ENCODE peak calls at places on chromosomes 4 and X, in eight cellular contexts. L is dorsolateral prefrontal cortex, F is GM12864, P is HFF-Myc, W is DND-41, D is psoas muscle, A is cardiac fibroblast, X is OCI-LY7. G is an unnamed sample.

GRCh38 chr4:686371-687040 is 2.4 kb downstream of the SLC49A3 start:
- DNase-seq in L (no peak), F (no peak), P (no peak), W (no peak), D (peak), A (no peak), X (no peak), G (no peak)

GRCh38 chrX:127038065-127038464 is 218.5 kb downstream of the PRR32 start:
- DNase-seq in L (no peak), F (no peak), P (no peak), W (no peak), D (no peak), A (no peak), X (no peak), G (no peak)

GRCh38 chr4:108106186-108106585 is 62.5 kb downstream of the LEF1 start:
- DNase-seq in L (no peak), F (no peak), P (no peak), W (no peak), D (no peak), A (no peak), X (no peak), G (no peak)

GRCh38 chr4:36196145-36196925 is 48.0 kb downstream of the ARAP2 start:
- DNase-seq in L (no peak), F (no peak), P (no peak), W (no peak), D (no peak), A (no peak), X (no peak), G (no peak)

GRCh38 chr4:52376107-52376704 is 282.9 kb downstream of the USP46 start:
- DNase-seq in L (no peak), F (peak), P (peak), W (peak), D (no peak), A (peak), X (peak), G (peak)

GRCh38 chrX:129606918-129607317 is 47.8 kb downstream of the APLN start:
- DNase-seq in L (no peak), F (no peak), P (peak), W (peak), D (no peak), A (peak), X (peak), G (peak)

GRCh38 chr4:18194278-18194677 is 172.7 kb upstream of the LCORL start:
- DNase-seq in L (no peak), F (no peak), P (no peak), W (no peak), D (no peak), A (no peak), X (no peak), G (no peak)

GRCh38 chrX:17077349-17077748 is 130.9 kb downstream of the REPS2 start:
- DNase-seq in L (no peak), F (no peak), P (peak), W (no peak), D (no peak), A (no peak), X (no peak), G (no peak)

GRCh38 chr4:39730067-39730466 is 32.1 kb downstream of the UBE2K start:
- DNase-seq in L (no peak), F (no peak), P (no peak), W (no peak), D (no peak), A (peak), X (no peak), G (no peak)

GRCh38 chr4:100312615-100313355 is 122.5 kb upstream of the DDIT4L start:
- DNase-seq in L (no peak), F (no peak), P (no peak), W (no peak), D (no peak), A (no peak), X (no peak), G (no peak)

GRCh38 chr4:121938282-121939092 is 13.4 kb downstream of the TRPC3 start:
- DNase-seq in L (no peak), F (no peak), P (no peak), W (no peak), D (no peak), A (no peak), X (no peak), G (no peak)

GRCh38 chrX:11100281-11101035 is 10.7 kb upstream of the HCCS start:
- DNase-seq in L (no peak), F (no peak), P (no peak), W (no peak), D (no peak), A (peak), X (no peak), G (peak)

GRCh38 chr4:132540797-132541196 is 608.3 kb upstream of the PCDH10 start:
- DNase-seq in L (no peak), F (no peak), P (no peak), W (no peak), D (no peak), A (no peak), X (no peak), G (no peak)

GRCh38 chr4:14333616-14334015 is 668.7 kb upstream of the CPEB2 start:
- DNase-seq in L (no peak), F (no peak), P (no peak), W (no peak), D (no peak), A (no peak), X (no peak), G (no peak)

GRCh38 chr4:89829470-89830138 is 7.4 kb downstream of the SNCA start:
- DNase-seq in L (no peak), F (peak), P (no peak), W (peak), D (no peak), A (no peak), X (peak), G (peak)

GRCh38 chrX:47247206-47247998 is 14.6 kb downstream of the USP11 start:
- DNase-seq in L (no peak), F (no peak), P (no peak), W (no peak), D (no peak), A (peak), X (no peak), G (peak)

GRCh38 chrX:9807355-9808182 is 21.3 kb downstream of the SHROOM2 start:
- DNase-seq in L (no peak), F (no peak), P (no peak), W (no peak), D (no peak), A (no peak), X (no peak), G (no peak)

GRCh38 chrX:102659790-102660757 is 8.8 kb downstream of the GPRASP1 start:
- DNase-seq in L (peak), F (peak), P (peak), W (no peak), D (peak), A (peak), X (peak), G (peak)

GRCh38 chrX:149830192-149830873 is 48.6 kb downstream of the MAGEA9 start:
- DNase-seq in L (no peak), F (no peak), P (no peak), W (no peak), D (no peak), A (peak), X (no peak), G (peak)

GRCh38 chr4:10762541-10762940 is 78.0 kb upstream of the CLNK start:
- DNase-seq in L (no peak), F (no peak), P (peak), W (no peak), D (no peak), A (peak), X (no peak), G (peak)

GRCh38 chrX:81201692-81202412 is at the start of the genes HMGN5 and SH3BGRL:
- DNase-seq in L (peak), F (peak), P (peak), W (peak), D (peak), A (peak), X (peak), G (peak)

GRCh38 chrX:105564536-105564935 is 257.8 kb upstream of the NRK start:
- DNase-seq in L (no peak), F (no peak), P (peak), W (no peak), D (no peak), A (peak), X (no peak), G (peak)

GRCh38 chrX:113510586-113510985 is 670.0 kb upstream of the AMOT start:
- DNase-seq in L (no peak), F (no peak), P (no peak), W (no peak), D (no peak), A (no peak), X (no peak), G (no peak)

GRCh38 chr4:4446434-4446833 is 59.5 kb downstream of the NSG1 start:
- DNase-seq in L (no peak), F (no peak), P (no peak), W (no peak), D (no peak), A (peak), X (no peak), G (no peak)

GRCh38 chr4:169099775-169100180 is 89.7 kb upstream of the CBR4 start:
- DNase-seq in L (no peak), F (no peak), P (no peak), W (no peak), D (no peak), A (peak), X (no peak), G (peak)

GRCh38 chr4:139834210-139834609 is 168.6 kb downstream of the MGST2 start:
- DNase-seq in L (no peak), F (no peak), P (no peak), W (no peak), D (no peak), A (no peak), X (no peak), G (no peak)

GRCh38 chrX:110146521-110146920 is 143.6 kb downstream of the TMEM164 start:
- DNase-seq in L (no peak), F (no peak), P (peak), W (peak), D (no peak), A (peak), X (peak), G (peak)

GRCh38 chr4:152981278-152981677 is 45.2 kb downstream of the FHDC1 start:
- DNase-seq in L (no peak), F (no peak), P (no peak), W (no peak), D (no peak), A (no peak), X (no peak), G (no peak)

GRCh38 chr4:101158136-101158485 is 189.2 kb downstream of the PPP3CA start:
- DNase-seq in L (no peak), F (no peak), P (no peak), W (no peak), D (no peak), A (peak), X (no peak), G (no peak)

GRCh38 chr4:158182736-158183135 is 9.9 kb upstream of the GASK1B start:
- DNase-seq in L (no peak), F (no peak), P (no peak), W (no peak), D (peak), A (no peak), X (no peak), G (no peak)

GRCh38 chr4:103204114-103204513 is 6.0 kb upstream of the CENPE start:
- DNase-seq in L (no peak), F (no peak), P (no peak), W (no peak), D (no peak), A (peak), X (peak), G (peak)

GRCh38 chr4:25889626-25890025 is 24.4 kb upstream of the SMIM20 start:
- DNase-seq in L (no peak), F (no peak), P (no peak), W (no peak), D (no peak), A (no peak), X (no peak), G (no peak)

GRCh38 chr4:181548873-181549541 is 694.2 kb upstream of the TENM3 start:
- DNase-seq in L (no peak), F (no peak), P (no peak), W (no peak), D (no peak), A (peak), X (no peak), G (peak)

GRCh38 chr4:24160358-24160757 is 270.5 kb upstream of the PPARGC1A start:
- DNase-seq in L (no peak), F (no peak), P (no peak), W (no peak), D (no peak), A (no peak), X (no peak), G (no peak)

GRCh38 chrX:29044802-29045201 is 457.6 kb downstream of the IL1RAPL1 start:
- DNase-seq in L (no peak), F (no peak), P (no peak), W (no peak), D (no peak), A (peak), X (no peak), G (peak)

GRCh38 chrX:104659037-104659744 is 93.2 kb downstream of the IL1RAPL2 start:
- DNase-seq in L (no peak), F (no peak), P (no peak), W (no peak), D (no peak), A (peak), X (no peak), G (peak)

GRCh38 chr4:55355555-55355954 is 9.5 kb downstream of the SRD5A3 start:
- DNase-seq in L (no peak), F (no peak), P (no peak), W (no peak), D (no peak), A (no peak), X (no peak), G (no peak)

GRCh38 chr4:154744341-154744948 is 645 bp downstream of the LRAT start:
- DNase-seq in L (no peak), F (no peak), P (no peak), W (no peak), D (no peak), A (no peak), X (no peak), G (no peak)
- TF ChIP-seq CTCF in L (no peak), F (no peak), P (no peak), W (no peak), D (no peak), A (no peak), X (no peak), G (no peak)

GRCh38 chr4:2058264-2059033 is 678 bp upstream of the NAT8L start:
- DNase-seq in L (no peak), F (no peak), P (no peak), W (no peak), D (peak), A (no peak), X (no peak), G (no peak)
- H3K4me3 ChIP-seq in L (peak), F (no peak), P (no peak), W (no peak), D (peak), A (no peak), X (no peak), G (no peak)

GRCh38 chr4:22869235-22869634 is 176.5 kb downstream of the GBA3 start:
- DNase-seq in L (no peak), F (no peak), P (no peak), W (no peak), D (no peak), A (no peak), X (no peak), G (no peak)
- TF ChIP-seq CTCF in L (no peak), F (no peak), P (no peak), W (peak), D (no peak), A (no peak), X (peak), G (no peak)

GRCh38 chr4:119209077-119209476 is 3.4 kb upstream of the USP53 start:
- DNase-seq in L (no peak), F (no peak), P (peak), W (no peak), D (no peak), A (peak), X (no peak), G (peak)

GRCh38 chr4:119204898-119205297 is 7.6 kb upstream of the USP53 start:
- DNase-seq in L (no peak), F (no peak), P (no peak), W (no peak), D (no peak), A (no peak), X (no peak), G (no peak)

GRCh38 chr4:119206178-119206577 is 6.3 kb upstream of the USP53 start:
- DNase-seq in L (no peak), F (no peak), P (no peak), W (no peak), D (no peak), A (no peak), X (no peak), G (no peak)

GRCh38 chr4:119205690-119206089 is 6.8 kb upstream of the USP53 start:
- DNase-seq in L (no peak), F (no peak), P (no peak), W (no peak), D (no peak), A (no peak), X (no peak), G (no peak)

GRCh38 chr4:119207051-119207450 is 5.5 kb upstream of the USP53 start:
- DNase-seq in L (no peak), F (no peak), P (peak), W (no peak), D (no peak), A (peak), X (no peak), G (peak)
- H3K4me3 ChIP-seq in L (no peak), F (no peak), P (no peak), W (no peak), D (no peak), A (no peak), X (no peak), G (no peak)

G was measured in fibroblast of pulmonary artery.